ENCODE peak calls at places on chromosomes 16 and 17, in nine cellular contexts. S is body of pancreas; B is amniotic stem cell; L is CD8-positive, alpha-beta memory T cell; G is Daoy; J is activated naive CD4-positive, alpha-beta T cell; Y is T-helper 1 cell; T is NCI-H1092 treated with DMSO at 0.1 percent for 48 hours; O is fibroblast of lung. Z is an unnamed sample.

GRCh38 chr16:70470927-70471341 is 16.5 kb downstream of the FCSK start:
- DNase-seq in T (no peak), L (no peak), S (no peak), J (no peak), Y (no peak), G (no peak), O (peak; percentile 23), B (no peak), Z (peak; percentile 41)

GRCh38 chr16:66418165-66418962 is 8.7 kb upstream of the BEAN1 start:
- DNase-seq in L (no peak), T (no peak), S (no peak), O (no peak), G (no peak), B (no peak), J (no peak), Y (no peak), Z (no peak)

GRCh38 chr17:44541884-44542581 is 15.3 kb upstream of the FZD2 start:
- DNase-seq in T (peak; percentile 46), J (no peak), S (no peak), O (no peak), L (no peak), G (peak; percentile 23), Y (no peak), B (no peak), Z (no peak)

GRCh38 chr16:84629580-84629979 is 11.7 kb upstream of the COTL1 start:
- DNase-seq in B (no peak), O (no peak), T (no peak), S (no peak), J (no peak), Y (no peak), G (no peak), L (no peak), Z (no peak)

GRCh38 chr16:29943846-29944669 is 17.8 kb upstream of the TMEM219 start:
- DNase-seq in S (peak; percentile 30), L (no peak), B (peak; percentile 94), Y (no peak), J (no peak), T (peak; percentile 37), G (peak; percentile 96), O (peak; percentile 99), Z (peak; percentile 52)

GRCh38 chr17:72121164-72122001 is 563 bp downstream of the SOX9 start:
- DNase-seq in T (peak; percentile 43), Y (no peak), J (no peak), S (peak; percentile 53), O (peak; percentile 79), L (no peak), B (no peak), G (peak; percentile 73), Z (peak; percentile 31)

GRCh38 chr16:3881499-3881995 is 1.0 kb upstream of the CREBBP start:
- DNase-seq in J (no peak), L (no peak), B (no peak), O (no peak), T (no peak), S (no peak), G (no peak), Y (no peak), Z (no peak)

GRCh38 chr17:78133971-78134898 is 3.7 kb downstream of the TMC8 start:
- DNase-seq in T (peak; percentile 56), S (peak; percentile 69), L (peak; percentile 73), B (no peak), Y (peak; percentile 67), G (peak; percentile 67), J (no peak), O (no peak), Z (peak; percentile 62)

GRCh38 chr17:47335101-47335936 is 11.6 kb downstream of the EFCAB13 start:
- DNase-seq in J (no peak), B (no peak), G (no peak), T (no peak), L (no peak), O (peak; percentile 4), Y (no peak), S (no peak), Z (no peak)

GRCh38 chr16:79943738-79944137 is 343.2 kb upstream of the MAF start:
- DNase-seq in G (no peak), T (no peak), S (no peak), L (no peak), B (no peak), O (peak; percentile 31), J (no peak), Y (no peak), Z (no peak)

GRCh38 chr17:48759288-48759687 is 30.7 kb upstream of the HOXB13 start:
- DNase-seq in G (no peak), S (no peak), O (no peak), B (no peak), Y (no peak), T (no peak), L (no peak), J (no peak), Z (no peak)

GRCh38 chr17:6510321-6511023 is 45.9 kb downstream of the PITPNM3 start:
- DNase-seq in T (no peak), S (peak; percentile 14), B (no peak), G (no peak), L (no peak), Y (no peak), O (peak; percentile 29), J (no peak), Z (no peak)

GRCh38 chr17:59666235-59666634 is 41.0 kb downstream of the PTRH2 start:
- DNase-seq in S (no peak), G (no peak), Y (no peak), B (no peak), L (no peak), J (no peak), T (no peak), O (peak; percentile 36), Z (no peak)

GRCh38 chr17:2240541-2240940 is 63.0 kb downstream of the SMG6 start:
- DNase-seq in O (no peak), T (no peak), J (no peak), G (no peak), B (no peak), S (no peak), L (no peak), Y (no peak), Z (no peak)

GRCh38 chr17:17021194-17021863 is 20.9 kb upstream of the MPRIP start:
- DNase-seq in J (no peak), S (peak; percentile 80), L (no peak), T (no peak), O (peak; percentile 70), Y (no peak), G (peak; percentile 87), B (no peak), Z (no peak)

GRCh38 chr16:54938351-54939346 is 8.0 kb downstream of the IRX5 start:
- DNase-seq in L (no peak), G (no peak), O (peak; percentile 11), S (no peak), Y (no peak), T (no peak), J (no peak), B (no peak), Z (no peak)

GRCh38 chr16:55386534-55387296 is 62.7 kb downstream of the IRX6 start:
- DNase-seq in S (no peak), G (no peak), B (no peak), O (no peak), L (no peak), T (no peak), Y (no peak), J (no peak), Z (no peak)

GRCh38 chr16:58211245-58211644 is 13.3 kb upstream of the CSNK2A2 start:
- DNase-seq in J (no peak), T (no peak), B (no peak), G (peak; percentile 22), L (no peak), Y (no peak), O (no peak), S (no peak), Z (no peak)

GRCh38 chr17:39739020-39739884 is 1.5 kb downstream of the GRB7 start:
- DNase-seq in B (no peak), T (peak; percentile 1), G (peak; percentile 35), O (no peak), Y (no peak), S (peak; percentile 89), J (no peak), L (no peak), Z (no peak)

GRCh38 chr17:79988163-79988971 is 47.3 kb downstream of the TBC1D16 start:
- DNase-seq in L (no peak), B (peak; percentile 65), J (no peak), T (peak; percentile 60), G (peak; percentile 63), Y (no peak), S (no peak), O (peak; percentile 81), Z (no peak)

GRCh38 chr16:50861926-50862325 is 120.0 kb downstream of the CYLD start:
- DNase-seq in J (no peak), O (peak; percentile 90), B (no peak), S (no peak), T (no peak), L (no peak), G (peak; percentile 66), Y (no peak), Z (no peak)